ENCODE peak calls at places on chromosomes 2 and 18, in six cellular contexts. R is mammary epithelial cell, O is GM23248, J is fibroblast of lung, I is SK-N-SH, B is IMR-90. T is an unnamed sample.
A peak's percentile ranks its signal among the peaks of the same experiment; 100 is the strongest.

GRCh38 chr2:212549463-212549862 is 10.9 kb upstream of the ERBB4 start:
- DNase-seq in R (no peak), B (no peak), I (no peak), O (no peak), J (no peak), T (no peak)

GRCh38 chr18:56884511-56884910 is 233.4 kb downstream of the WDR7 start:
- DNase-seq in I (no peak), B (no peak), O (no peak), R (peak; percentile 32), J (no peak), T (no peak)

GRCh38 chr2:43114210-43114609 is 112.2 kb downstream of the ZFP36L2 start:
- DNase-seq in J (peak; percentile 65), R (peak; percentile 85), B (peak; percentile 35), O (no peak), I (no peak), T (peak; percentile 86)

GRCh38 chr2:235325126-235325525 is 168.7 kb upstream of the AGAP1 start:
- DNase-seq in R (peak; percentile 3), I (no peak), B (no peak), J (no peak), O (no peak), T (no peak)

GRCh38 chr18:58097127-58097906 is 53.3 kb downstream of the NEDD4L start:
- DNase-seq in J (peak; percentile 59), R (no peak), B (peak; percentile 37), O (no peak), I (peak; percentile 63), T (no peak)

GRCh38 chr18:70423988-70424387 is 135.1 kb downstream of the SOCS6 start:
- DNase-seq in O (peak; percentile 61), R (peak; percentile 90), B (no peak), I (no peak), J (peak; percentile 71), T (peak; percentile 92)

GRCh38 chr2:68027959-68028358 is 34.8 kb downstream of the C1D start:
- DNase-seq in O (peak; percentile 22), I (no peak), J (peak; percentile 50), B (peak; percentile 25), R (peak; percentile 5), T (peak; percentile 25)

GRCh38 chr2:112153501-112153900 is 15.3 kb downstream of the FBLN7 start:
- DNase-seq in B (no peak), J (no peak), O (no peak), R (no peak), I (no peak), T (no peak)

GRCh38 chr18:35241523-35241804 is 630 bp downstream of the ZNF397 start:
- DNase-seq in R (no peak), B (no peak), O (no peak), J (no peak), I (peak; percentile 21), T (no peak)
- H3K9me3 ChIP-seq in R (peaks cover 38% of the 10 kb centered on the region), B (peaks cover 18% of the 10 kb centered on the region), O (peaks cover 7% of the 10 kb centered on the region), J (peaks cover 3% of the 10 kb centered on the region), I (no peaks in the 10 kb centered on the region), T (no peaks in the 10 kb centered on the region)

GRCh38 chr2:45770773-45771172 is 119.3 kb downstream of the PRKCE start:
- DNase-seq in R (no peak), O (peak; percentile 46), B (peak; percentile 60), I (no peak), J (peak; percentile 68), T (no peak)
- H3K9ac ChIP-seq in R (no peak overlapping the region), O (peak overlapping the region; percentile 7), B (peak overlapping the region; percentile 44), I (no peak overlapping the region), J (no peak overlapping the region), T (no peak overlapping the region)

GRCh38 chr2:13545320-13545719 is 828.6 kb downstream of the TRIB2 start:
- DNase-seq in J (no peak), B (no peak), R (no peak), O (no peak), I (no peak), T (peak; percentile 66)
- H3K9me3 ChIP-seq in J (no peaks in the 10 kb centered on the region), B (peaks cover 3% of the 10 kb centered on the region), R (no peaks in the 10 kb centered on the region), O (no peaks in the 10 kb centered on the region), I (no peaks in the 10 kb centered on the region), T (no peaks in the 10 kb centered on the region)

GRCh38 chr2:150919899-150920298 is 341.8 kb downstream of the RBM43 start:
- DNase-seq in R (no peak), B (peak; percentile 42), I (no peak), J (peak; percentile 49), O (peak; percentile 15), T (no peak)
- H3K9ac ChIP-seq in R (no peak overlapping the region), B (no peak overlapping the region), I (no peak overlapping the region), J (no peak overlapping the region), O (no peak overlapping the region), T (no peak overlapping the region)

DNA sequence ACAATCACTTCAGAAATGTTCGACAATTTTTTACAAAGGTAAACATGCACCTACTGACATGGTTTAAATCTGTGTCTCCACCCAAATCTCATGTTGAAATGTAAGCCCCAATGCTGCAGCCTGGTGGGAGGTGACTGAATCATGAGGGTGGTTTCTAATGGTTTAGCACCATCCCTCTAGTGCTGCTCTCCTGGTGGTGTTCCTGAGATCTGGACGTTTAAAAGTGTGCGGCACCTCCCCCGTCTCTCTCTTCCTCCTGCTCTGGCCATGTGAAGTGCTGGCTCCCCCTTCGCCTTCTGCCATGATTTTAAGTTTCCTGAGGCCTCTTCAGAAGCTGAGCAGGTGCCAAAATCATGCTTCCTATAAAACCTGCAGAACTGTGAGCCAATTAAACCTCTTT is 28.3 kb downstream of the MAP3K2 start:
- DNase-seq in B (no peak), J (no peak), I (no peak), O (no peak), R (no peak), T (no peak)
- H3K9me3 ChIP-seq in B (no peaks in the 10 kb centered on the region), J (no peaks in the 10 kb centered on the region), I (no peaks in the 10 kb centered on the region), O (no peaks in the 10 kb centered on the region), R (no peaks in the 10 kb centered on the region), T (no peaks in the 10 kb centered on the region)

GRCh38 chr2:26522325-26523120 is 44.6 kb upstream of the OTOF start:
- DNase-seq in I (no peak), R (no peak), B (no peak), O (no peak), J (no peak), T (no peak)

GRCh38 chr2:26519396-26519991 is 41.6 kb upstream of the OTOF start:
- DNase-seq in R (no peak), I (no peak), O (no peak), B (no peak), J (peak; percentile 9), T (no peak)

GRCh38 chr2:26521054-26521912 is 43.4 kb upstream of the OTOF start:
- DNase-seq in I (peak; percentile 65), B (no peak), J (peak; percentile 5), O (peak; percentile 48), R (no peak), T (peak; percentile 44)

GRCh38 chr2:26521913-26522180 is 43.9 kb upstream of the OTOF start:
- DNase-seq in J (no peak), B (no peak), R (no peak), O (no peak), I (peak; percentile 75), T (no peak)

GRCh38 chr2:26520065-26520464 is 42.1 kb upstream of the OTOF start:
- DNase-seq in B (no peak), R (no peak), I (no peak), O (no peak), J (no peak), T (no peak)
- H3K9ac ChIP-seq in B (no peak overlapping the region), R (no peak overlapping the region), I (no peak overlapping the region), O (no peak overlapping the region), J (no peak overlapping the region), T (no peak overlapping the region)

GRCh38 chr2:128284841-128285240 is 33.8 kb downstream of the HS6ST1 start:
- DNase-seq in B (no peak), R (no peak), J (no peak), I (no peak), O (no peak), T (no peak)

GRCh38 chr2:128286905-128287779 is 31.5 kb downstream of the HS6ST1 start:
- DNase-seq in J (no peak), B (no peak), O (no peak), R (no peak), I (no peak), T (no peak)

GRCh38 chr2:128287780-128288735 is 30.6 kb downstream of the HS6ST1 start:
- DNase-seq in R (no peak), O (no peak), I (no peak), J (no peak), B (no peak), T (no peak)

GRCh38 chr2:128285329-128285931 is 33.2 kb downstream of the HS6ST1 start:
- DNase-seq in I (no peak), O (no peak), R (no peak), B (no peak), J (no peak), T (no peak)

DNA sequence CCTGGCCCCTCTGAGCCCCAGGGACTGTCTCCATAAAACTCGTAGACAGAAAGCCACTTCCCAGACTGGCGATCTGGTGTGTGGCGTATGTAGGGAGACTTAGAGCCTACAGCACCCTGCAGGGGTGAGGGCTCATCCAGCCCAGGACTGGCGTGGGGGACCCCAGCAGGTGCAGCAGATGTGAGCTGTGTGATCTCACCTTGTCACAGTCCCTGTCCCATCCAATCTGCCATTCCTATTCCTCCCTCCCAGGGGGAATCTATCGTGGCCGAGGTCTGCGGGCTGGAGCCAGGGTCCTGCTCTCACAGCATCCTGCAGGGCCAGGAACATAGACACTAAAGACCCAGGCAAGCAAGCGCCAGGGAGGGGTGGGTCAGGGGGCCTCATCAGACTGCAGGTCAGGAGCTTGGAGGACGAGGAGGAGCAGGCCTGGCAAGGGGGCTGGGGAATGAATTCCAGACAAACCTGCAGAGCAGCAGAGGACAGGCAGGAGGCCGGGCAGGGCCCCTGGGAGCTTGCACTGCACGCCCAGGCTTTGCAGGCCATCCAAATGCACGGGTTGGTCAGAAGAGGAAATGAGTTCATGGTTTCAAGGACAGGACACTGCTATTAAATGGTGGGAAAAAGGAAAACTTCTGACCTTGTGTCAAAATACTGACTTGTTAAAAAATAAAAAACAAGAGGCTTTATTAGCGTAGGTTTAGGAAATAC is 32.5 kb downstream of the HS6ST1 start:
- DNase-seq in B (no peak), J (no peak), I (no peak), R (no peak), O (no peak), T (no peak)
- H3K9me3 ChIP-seq in B (no peaks in the 10 kb centered on the region), J (no peaks in the 10 kb centered on the region), I (peaks cover 3% of the 10 kb centered on the region), R (no peaks in the 10 kb centered on the region), O (no peaks in the 10 kb centered on the region), T (no peaks in the 10 kb centered on the region)

DNA sequence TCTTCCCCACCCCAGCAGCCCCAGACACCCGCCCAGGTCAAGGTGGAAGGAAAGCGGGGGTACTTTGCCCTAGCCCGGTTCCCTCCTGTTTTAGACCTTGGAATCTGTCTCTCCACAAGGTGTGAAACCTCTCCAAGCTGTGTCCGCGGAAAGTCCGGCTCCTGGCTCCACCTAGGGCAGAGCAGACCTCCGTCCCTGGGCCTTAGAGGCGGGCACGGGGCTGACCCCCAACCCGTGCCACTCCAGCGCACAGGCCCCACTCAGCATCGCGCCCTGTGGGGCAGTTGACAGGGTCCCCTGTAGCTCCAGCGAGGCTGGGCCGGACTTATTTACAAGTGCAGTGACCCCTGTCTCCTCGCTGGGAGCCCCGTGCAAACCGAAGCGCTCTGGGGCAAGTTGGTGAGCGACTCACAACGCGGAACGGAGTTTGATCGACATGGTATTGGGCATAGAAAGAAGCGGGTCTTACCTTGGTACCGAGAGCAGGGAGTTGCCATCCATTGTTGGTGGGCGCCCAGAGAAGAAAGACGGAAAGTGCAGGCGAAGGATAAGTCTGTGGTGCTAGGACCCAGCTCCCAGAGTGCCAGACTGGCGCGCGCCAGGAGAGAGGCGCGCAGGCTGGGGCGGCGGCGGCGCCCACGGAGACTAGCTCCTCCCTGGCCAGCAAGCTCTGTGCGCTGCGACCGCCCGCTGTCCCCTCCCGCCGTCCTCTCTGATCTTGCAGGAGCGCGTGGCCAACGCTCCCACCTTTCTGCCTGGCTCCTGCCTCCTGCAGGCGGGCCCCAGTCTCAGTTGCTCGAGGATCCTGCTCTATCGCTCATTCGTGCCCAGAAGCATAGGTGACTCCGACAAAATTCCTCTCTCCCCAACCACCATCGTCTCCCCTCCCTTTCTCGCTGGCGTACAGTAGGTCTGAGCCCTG is at the start of gene SPHKAP:
- DNase-seq in B (no peak), I (peak; percentile 15), O (peak; percentile 26), J (no peak), R (no peak), T (no peak)
- H3K9ac ChIP-seq in B (no peak within 1 kb of the TSS), I (no peak within 1 kb of the TSS), O (no peak within 1 kb of the TSS), J (no peak within 1 kb of the TSS), R (no peak within 1 kb of the TSS), T (no peak within 1 kb of the TSS)